ENCODE peak calls at places on chromosomes 16 and 17, in nine cellular contexts. R is AG04450; G is osteoblast; Y is CD8-positive, alpha-beta T cell; A is HL-60; B is Peyer's patch; C is psoas muscle; P is AG10803; I is heart right ventricle. F is an unnamed sample.

GRCh38 chr16:1003551-1004347 is 22.2 kb downstream of the SOX8 start:
- DNase-seq in R (no peak), G (peak; percentile 96), Y (no peak), A (no peak), B (peak; percentile 66), C (no peak), P (no peak), I (no peak), F (no peak)

GRCh38 chr17:60640503-60640902 is 37.1 kb upstream of the BCAS3 start:
- DNase-seq in R (no peak), G (no peak), Y (no peak), A (no peak), B (no peak), C (no peak), P (peak; percentile 17), I (no peak), F (no peak)

GRCh38 chr16:66614161-66614802 is 9.8 kb downstream of the CMTM3 start:
- DNase-seq in R (no peak), G (peak; percentile 37), Y (no peak), A (no peak), B (no peak), C (no peak), P (peak; percentile 12), I (no peak), F (no peak)

GRCh38 chr17:66704858-66705257 is 130.1 kb upstream of the CACNG5 start:
- DNase-seq in R (no peak), G (no peak), Y (no peak), A (no peak), B (no peak), C (no peak), P (no peak), I (no peak), F (no peak)

GRCh38 chr17:45722161-45722560 is 62.0 kb upstream of the CRHR1 start:
- DNase-seq in R (no peak), G (no peak), Y (no peak), A (no peak), B (no peak), C (no peak), P (no peak), I (no peak), F (no peak)

GRCh38 chr16:83206426-83206825 is 579.7 kb downstream of the CDH13 start:
- DNase-seq in R (no peak), G (peak; percentile 68), Y (no peak), A (no peak), B (no peak), C (no peak), P (peak; percentile 18), I (no peak), F (no peak)

GRCh38 chr16:10558746-10559641 is 21.4 kb downstream of the EMP2 start:
- DNase-seq in R (no peak), G (peak; percentile 90), Y (no peak), A (no peak), B (peak; percentile 54), C (peak; percentile 73), P (peak; percentile 77), I (peak; percentile 81), F (peak; percentile 59)

GRCh38 chr17:27609606-27610303 is 21.2 kb upstream of the LGALS9 start:
- DNase-seq in R (no peak), G (peak; percentile 95), Y (no peak), A (no peak), B (peak; percentile 61), C (no peak), P (peak; percentile 36), I (no peak), F (peak; percentile 80)

GRCh38 chr17:3773966-3774365 is 27.0 kb downstream of the ITGAE start:
- DNase-seq in R (no peak), G (no peak), Y (no peak), A (no peak), B (no peak), C (no peak), P (no peak), I (no peak), F (no peak)

GRCh38 chr17:288802-289356 is 63.7 kb downstream of the RPH3AL start:
- DNase-seq in R (no peak), G (peak; percentile 59), Y (no peak), A (no peak), B (peak; percentile 29), C (no peak), P (no peak), I (no peak), F (no peak)

GRCh38 chr16:12358898-12359297 is 382.4 kb downstream of the SNX29 start:
- DNase-seq in R (no peak), G (no peak), Y (no peak), A (no peak), B (no peak), C (no peak), P (no peak), I (no peak), F (no peak)

GRCh38 chr17:76530489-76530814 is 7.1 kb downstream of the CYGB start:
- DNase-seq in R (no peak), G (peak; percentile 93), Y (no peak), A (no peak), B (no peak), C (no peak), P (no peak), I (no peak), F (no peak)

GRCh38 chr16:75387951-75388350 is 45.4 kb downstream of the CFDP1 start:
- DNase-seq in R (no peak), G (no peak), Y (no peak), A (no peak), B (no peak), C (no peak), P (no peak), I (no peak), F (no peak)

GRCh38 chr16:53084736-53085538 is 30.1 kb downstream of the CHD9 start:
- DNase-seq in R (no peak), G (no peak), Y (no peak), A (no peak), B (no peak), C (no peak), P (no peak), I (no peak), F (no peak)

GRCh38 chr17:13415877-13416416 is 185.8 kb downstream of the HS3ST3A1 start:
- DNase-seq in R (peak; percentile 39), G (peak; percentile 82), Y (no peak), A (no peak), B (peak; percentile 67), C (no peak), P (peak; percentile 51), I (peak; percentile 35), F (peak; percentile 86)

GRCh38 chr17:1180958-1181768 is 1.4 kb upstream of the ABR start:
- DNase-seq in R (no peak), G (peak; percentile 51), Y (no peak), A (no peak), B (peak; percentile 78), C (no peak), P (no peak), I (no peak), F (no peak)

DNA sequence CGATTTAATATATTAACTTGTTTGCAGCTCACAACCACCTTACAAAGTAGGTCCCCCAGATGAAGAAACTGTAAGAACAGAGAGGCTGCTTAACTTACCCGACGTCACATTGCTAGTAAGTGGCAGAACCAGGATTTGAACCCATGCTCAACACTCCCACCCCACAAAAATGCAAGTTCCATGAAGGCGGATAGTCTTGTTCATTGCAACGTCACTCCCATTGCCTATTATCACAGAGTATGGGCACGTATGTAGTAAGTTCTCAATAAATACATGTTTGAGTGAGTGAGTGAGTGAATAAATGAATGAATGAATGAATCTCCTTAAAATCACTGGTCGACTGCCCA is 1.1 kb downstream of the USP31 start:
- DNase-seq in R (no peak), G (peak; percentile 77), Y (no peak), A (no peak), B (no peak), C (no peak), P (no peak), I (no peak), F (no peak)
- H3K4me3 ChIP-seq in R (peak overlapping the region; percentile 71), G (peak overlapping the region; percentile 73), Y (peak overlapping the region; percentile 66), A (peak overlapping the region; percentile 84), B (peak overlapping the region; percentile 59), C (peak overlapping the region; percentile 84), P (peak overlapping the region; percentile 64), I (peak overlapping the region; percentile 37), F (peak overlapping the region; percentile 74)

DNA sequence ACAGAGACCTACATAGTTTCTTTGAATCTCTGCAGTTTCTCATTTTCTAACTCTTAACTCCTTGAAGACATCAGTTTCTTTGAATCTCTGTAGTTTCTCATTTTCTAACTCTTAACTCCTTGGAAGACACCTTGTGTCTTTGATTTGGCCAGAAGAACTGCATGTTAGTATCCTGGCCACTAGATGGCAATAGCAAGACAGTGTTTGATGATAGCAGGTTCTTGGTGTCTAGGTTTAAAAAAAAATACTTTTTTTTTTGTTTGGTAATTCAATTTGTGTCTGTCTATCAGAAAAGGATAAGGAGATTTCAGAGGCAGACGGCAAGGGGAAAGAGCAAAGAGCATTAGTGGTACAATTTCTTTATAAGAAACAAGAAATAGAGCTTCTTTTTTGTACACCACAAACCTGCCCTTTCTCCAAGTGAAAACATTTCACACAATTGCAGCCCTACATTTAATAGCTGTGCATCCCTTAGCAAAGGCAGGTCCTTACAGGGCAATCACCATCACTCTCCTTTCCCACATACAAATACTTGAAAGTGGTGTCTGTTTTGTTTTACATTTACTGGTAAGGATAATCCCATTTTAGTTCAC is 1324.9 kb upstream of the CDH8 start:
- DNase-seq in R (peak; percentile 20), G (peak; percentile 66), Y (no peak), A (peak; percentile 4), B (no peak), C (no peak), P (peak; percentile 65), I (no peak), F (peak; percentile 36)
- TF ChIP-seq CTCF in R (peak; percentile 91), G (peak; percentile 81), Y (no peak), A (peak; percentile 42), B (peak; percentile 72), C (peak; percentile 70), P (peak; percentile 96), I (peak; percentile 72), F (peak; percentile 85)

GRCh38 chr16:73046484-73047214 is 1.3 kb downstream of the ZFHX3 start:
- DNase-seq in R (no peak), G (peak; percentile 73), Y (no peak), A (no peak), B (peak; percentile 14), C (no peak), P (no peak), I (no peak), F (no peak)
- H3K4me3 ChIP-seq in R (peak overlapping the region; percentile 68), G (peak overlapping the region; percentile 87), Y (no peak overlapping the region), A (no peak overlapping the region), B (no peak overlapping the region), C (peak overlapping the region; percentile 84), P (peak overlapping the region; percentile 89), I (no peak overlapping the region), F (peak overlapping the region; percentile 80)

DNA sequence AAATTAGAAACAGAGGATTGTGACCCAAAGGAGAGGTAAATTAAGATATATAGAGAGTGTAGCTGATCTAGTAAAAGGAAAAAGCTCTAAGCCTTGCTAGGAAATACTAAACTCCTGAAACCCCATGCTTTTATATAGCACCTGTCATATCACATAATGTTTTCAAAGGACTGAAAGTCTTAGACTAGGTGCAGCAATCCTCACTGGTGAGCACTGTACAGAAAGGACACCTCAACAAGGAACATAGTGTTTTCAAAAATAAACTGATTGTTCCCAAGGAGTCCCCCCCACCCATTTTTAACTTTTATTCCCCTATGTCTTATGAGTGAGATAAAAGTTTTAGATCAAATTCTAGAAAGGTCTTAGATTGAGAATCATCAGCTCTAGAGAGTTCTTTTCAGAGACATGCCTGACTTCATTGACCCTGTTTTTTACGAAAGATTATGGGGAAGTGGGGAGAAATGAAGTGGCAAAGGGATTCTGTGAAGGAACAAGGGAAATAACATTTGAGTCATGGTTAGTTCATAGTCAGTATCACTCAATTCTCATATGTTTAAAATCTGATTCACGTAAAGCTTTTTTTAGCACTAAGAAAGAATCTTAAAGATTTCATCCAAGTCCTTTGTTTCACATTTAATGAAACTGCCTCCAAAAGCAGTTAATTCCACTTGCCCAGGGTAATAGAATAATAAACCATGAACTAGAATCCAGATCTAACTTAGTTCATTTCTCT is 166.4 kb downstream of the CYB561 start:
- DNase-seq in R (no peak), G (no peak), Y (no peak), A (no peak), B (no peak), C (no peak), P (peak; percentile 51), I (no peak), F (peak; percentile 83)
- TF ChIP-seq CTCF in R (no peak), G (no peak), Y (no peak), A (no peak), B (no peak), C (no peak), P (no peak), I (no peak), F (no peak)